ENCODE peak calls at places on chromosomes 2 and 18, in four cellular contexts. A is body of pancreas, B is esophagus muscularis mucosa, I is tibial nerve. D is an unnamed sample.

GRCh38 chr2:104599802-104600510 is 254.0 kb upstream of the POU3F3 start:
- DNase-seq in B (peak; percentile 31), I (no peak), A (no peak), D (no peak)

GRCh38 chr2:170177950-170178781 is at the start of gene MYO3B:
- DNase-seq in I (no peak), B (no peak), A (no peak), D (no peak)

GRCh38 chr2:37523861-37524362 is 147.5 kb downstream of the CDC42EP3 start:
- DNase-seq in A (peak; percentile 17), I (peak; percentile 78), B (no peak), D (peak; percentile 2)

GRCh38 chr2:239806276-239806675 is 218.9 kb downstream of the NDUFA10 start:
- DNase-seq in I (no peak), B (no peak), A (no peak), D (no peak)

GRCh38 chr2:126859631-126860030 is 39.1 kb upstream of the TEX51 start:
- DNase-seq in B (peak; percentile 89), A (no peak), I (no peak), D (no peak)

GRCh38 chr2:133054297-133054696 is 384.3 kb upstream of the LYPD1 start:
- DNase-seq in A (no peak), I (no peak), B (no peak), D (no peak)

GRCh38 chr2:240126731-240127130 is 9.4 kb downstream of the COPS9 start:
- DNase-seq in B (no peak), A (no peak), I (no peak), D (no peak)

GRCh38 chr2:65382776-65383357 is 49.5 kb downstream of the SPRED2 start:
- DNase-seq in A (peak; percentile 87), I (peak; percentile 65), B (no peak), D (peak; percentile 83)

GRCh38 chr2:39275016-39275415 is 31.2 kb upstream of the CDKL4 start:
- DNase-seq in B (no peak), A (no peak), I (no peak), D (no peak)

GRCh38 chr2:98736464-98736889 is 5.5 kb upstream of the MGAT4A start:
- DNase-seq in A (no peak), B (no peak), I (no peak), D (no peak)

GRCh38 chr2:231454361-231454791 is 9.9 kb downstream of the NCL start:
- DNase-seq in I (no peak), B (no peak), A (no peak), D (no peak)

GRCh38 chr2:1584691-1585485 is 159.4 kb downstream of the PXDN start:
- DNase-seq in I (no peak), B (no peak), A (no peak), D (no peak)

GRCh38 chr2:109280804-109281203 is 151.8 kb downstream of the SH3RF3 start:
- DNase-seq in A (no peak), I (no peak), B (no peak), D (no peak)

GRCh38 chr2:168024459-168024858 is 222.9 kb downstream of the STK39 start:
- DNase-seq in I (no peak), A (no peak), B (no peak), D (peak; percentile 12)

GRCh38 chr18:68417826-68418225 is 297.1 kb downstream of the TMX3 start:
- DNase-seq in B (no peak), I (no peak), A (no peak), D (no peak)

GRCh38 chr2:160994141-160995002 is 165.9 kb upstream of the TANK start:
- DNase-seq in B (peak; percentile 96), I (peak; percentile 97), A (peak; percentile 82), D (peak; percentile 59)

GRCh38 chr2:240687741-240688562 is 3.7 kb upstream of the AQP12A start:
- DNase-seq in I (no peak), A (peak; percentile 27), B (no peak), D (no peak)

GRCh38 chr2:230307485-230307884 is 19.5 kb upstream of the SP140L start:
- DNase-seq in I (no peak), B (no peak), A (no peak), D (no peak)

GRCh38 chr18:62603979-62604378 is 81.2 kb downstream of the ZCCHC2 start:
- DNase-seq in A (no peak), B (no peak), I (no peak), D (no peak)

GRCh38 chr18:73545497-73545896 is 602.1 kb downstream of the FBXO15 start:
- DNase-seq in A (no peak), I (no peak), B (no peak), D (no peak)

GRCh38 chr2:64748561-64748960 is 94.8 kb upstream of the SERTAD2 start:
- DNase-seq in A (no peak), B (no peak), I (no peak), D (no peak)

GRCh38 chr2:139080244-139080643 is 300.1 kb upstream of the NXPH2 start:
- DNase-seq in I (no peak), B (no peak), A (no peak), D (no peak)

GRCh38 chr18:30889582-30890301 is 152.8 kb downstream of the DSC3 start:
- DNase-seq in A (no peak), I (peak; percentile 6), B (no peak), D (peak; percentile 42)

GRCh38 chr2:101559576-101559975 is 84.7 kb upstream of the RFX8 start:
- DNase-seq in I (no peak), B (no peak), A (no peak), D (no peak)

GRCh38 chr2:172270278-172271079 is 156.9 kb upstream of the ITGA6 start:
- DNase-seq in I (no peak), B (no peak), A (peak; percentile 87), D (no peak)

GRCh38 chr2:132979339-132980093 is 309.5 kb upstream of the LYPD1 start:
- DNase-seq in B (no peak), A (no peak), I (no peak), D (no peak)

GRCh38 chr2:210577263-210578071 is 21.1 kb downstream of the CPS1 start:
- DNase-seq in A (no peak), B (no peak), I (no peak), D (peak; percentile 60)

GRCh38 chr2:188042412-188042811 is 249.3 kb upstream of the GULP1 start:
- DNase-seq in A (no peak), I (no peak), B (no peak), D (no peak)

GRCh38 chr2:109454764-109455394 is 158.9 kb downstream of the SEPTIN10 start:
- DNase-seq in I (no peak), B (no peak), A (no peak), D (no peak)

GRCh38 chr18:71625691-71626090 is 918.5 kb downstream of the CBLN2 start:
- DNase-seq in B (no peak), A (no peak), I (no peak), D (no peak)

GRCh38 chr2:127035212-127035611 is 71.7 kb downstream of the BIN1 start:
- DNase-seq in A (no peak), I (no peak), B (no peak), D (no peak)

DNA sequence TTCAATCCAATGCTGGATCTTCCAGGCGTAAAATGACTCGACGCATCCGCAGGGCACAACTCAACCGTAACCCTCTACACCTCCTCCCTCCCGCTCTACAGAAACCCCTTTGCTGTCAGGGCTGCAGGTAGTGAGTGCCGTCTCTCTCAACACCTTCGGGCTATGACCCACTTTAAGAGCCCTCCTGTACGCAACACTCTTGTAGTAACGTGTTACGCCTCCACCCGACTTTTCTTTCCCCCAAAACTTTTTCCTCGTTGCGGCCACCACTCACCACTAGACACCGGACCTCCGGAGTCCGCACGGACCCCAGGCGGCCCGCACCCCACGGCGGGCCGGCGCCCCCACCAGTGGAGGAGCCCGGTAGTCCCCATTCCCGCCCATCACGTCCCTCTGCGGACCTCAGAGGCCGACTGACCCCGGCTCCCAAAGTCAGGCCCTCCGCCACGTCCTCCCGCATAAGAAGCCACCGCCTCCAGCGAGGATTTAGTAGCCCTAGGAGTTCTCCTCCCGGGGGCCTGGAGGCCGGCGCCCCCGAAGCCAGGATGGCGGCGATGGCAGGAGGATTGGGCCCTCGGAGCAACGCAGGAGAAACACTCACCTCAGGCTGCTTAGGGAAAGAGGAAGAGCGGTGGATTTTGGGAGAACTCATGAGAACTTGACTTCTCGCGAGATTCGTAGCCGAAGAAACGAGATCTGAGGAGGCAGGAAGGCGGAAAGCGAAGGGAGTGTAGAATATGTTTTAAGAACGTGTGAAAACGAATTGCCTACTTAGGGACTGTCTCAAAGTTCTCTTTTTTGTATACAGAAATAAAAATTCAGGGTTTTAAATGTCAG is 5.0 kb upstream of the C18orf32 start:
- DNase-seq in B (peak; percentile 97), I (peak; percentile 97), A (peak; percentile 95), D (peak; percentile 99)
- TF ChIP-seq POLR2A in B (peak; percentile 97), I (peak; percentile 90), A (peak; percentile 79), D (peak; percentile 98)

GRCh38 chr18:11980555-11981382 is 538 bp upstream of the IMPA2 start:
- DNase-seq in A (peak; percentile 100), I (peak; percentile 97), B (peak; percentile 99), D (peak; percentile 99)
- TF ChIP-seq POLR2A in A (peak; percentile 90), I (peak; percentile 21), B (peak; percentile 85), D (peak; percentile 68)

DNA sequence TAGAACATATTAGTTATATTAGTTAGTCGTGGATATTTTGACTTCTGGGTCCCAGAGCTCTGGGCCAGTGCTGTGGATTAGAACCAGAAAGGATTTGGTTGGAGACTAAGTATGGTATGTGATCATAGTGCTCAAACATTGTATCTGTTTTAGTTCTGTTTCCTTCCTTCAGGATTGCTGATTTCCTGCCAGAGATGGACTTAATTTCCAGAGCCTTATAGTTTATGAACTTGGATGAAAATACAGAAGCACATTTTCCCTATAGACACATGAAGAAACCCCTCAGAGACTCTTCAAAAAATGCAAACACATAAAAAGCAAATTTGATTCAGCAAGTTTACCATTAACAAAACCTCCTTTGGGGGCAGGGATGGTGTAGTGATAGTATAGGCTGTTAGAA is 88.6 kb upstream of the EFEMP1 start:
- DNase-seq in A (no peak), B (no peak), I (no peak), D (no peak)
- TF ChIP-seq POLR2A in A (no peak), B (no peak), I (no peak), D (no peak)

GRCh38 chr2:71332413-71332866 is 858 bp downstream of the ZNF638 start:
- DNase-seq in B (no peak), I (no peak), A (no peak), D (no peak)

GRCh38 chr2:71330585-71331330 is 824 bp upstream of the ZNF638 start:
- DNase-seq in A (no peak), B (no peak), I (no peak), D (no peak)

GRCh38 chr2:71330155-71330554 is 1.4 kb upstream of the ZNF638 start:
- DNase-seq in I (no peak), B (no peak), A (no peak), D (no peak)

GRCh38 chr2:71333619-71334018 is 2.0 kb downstream of the ZNF638 start:
- DNase-seq in I (no peak), B (no peak), A (no peak), D (no peak)

DNA sequence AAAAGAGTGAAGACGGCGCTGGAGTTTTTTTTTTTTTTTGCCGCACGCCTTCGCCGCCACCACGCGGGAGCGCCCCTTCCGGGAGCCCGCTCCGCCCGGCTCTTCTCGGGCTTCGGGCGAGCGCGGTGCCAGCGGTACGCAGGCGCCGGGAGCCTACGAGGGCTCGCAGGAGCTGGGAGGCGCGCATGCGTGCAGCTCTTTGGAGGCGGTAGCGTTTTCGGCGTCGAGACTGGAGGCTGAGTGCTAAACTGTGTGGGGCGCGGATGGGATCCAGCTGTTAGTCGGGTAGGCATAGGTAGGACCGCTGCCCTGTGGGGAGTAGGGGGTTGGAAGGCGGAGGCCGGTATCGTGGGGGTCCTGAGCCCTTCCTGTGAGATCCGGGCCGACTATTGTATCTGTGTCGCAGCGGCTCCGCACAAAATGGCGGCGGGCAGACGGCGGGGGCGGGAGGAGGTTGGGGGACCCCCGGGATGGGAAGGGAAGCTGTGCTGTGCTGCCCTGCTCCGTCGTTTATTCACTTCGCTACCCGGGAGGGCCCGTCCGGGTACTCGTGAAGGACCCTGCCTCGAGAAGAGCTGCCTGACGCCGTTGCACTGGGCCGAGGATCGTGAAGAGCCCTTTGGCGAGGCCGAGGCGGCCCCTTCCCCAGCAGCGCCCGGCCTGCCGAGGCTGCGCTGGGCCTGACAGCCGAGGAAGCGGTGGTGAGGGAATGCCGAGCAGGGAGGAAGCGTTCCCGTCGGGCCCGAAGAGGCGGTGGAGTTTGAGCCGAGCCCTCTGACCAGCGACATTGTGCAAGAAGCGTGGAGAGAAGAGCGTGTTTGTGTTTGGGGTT is at the start of gene ZNF638:
- DNase-seq in B (peak; percentile 95), A (peak; percentile 96), I (peak; percentile 82), D (peak; percentile 98)
- TF ChIP-seq POLR2A in B (peak; percentile 92), A (peak; percentile 87), I (peak; percentile 88), D (peak; percentile 83)